ENCODE peak calls at places on chromosomes 5 and 9, in four cellular contexts. One of them, this sample, is unnamed.

GRCh38 chr5:16773990-16774389 is 157.2 kb upstream of the RETREG1 start:
- DNase-seq in right lobe of liver: no peak
- DNase-seq in H1: no peak
- DNase-seq in transverse colon: no peak
- DNase-seq in this sample: no peak

GRCh38 chr5:125233944-125234343 is 487.5 kb upstream of the ZNF608 start:
- DNase-seq in transverse colon: no peak
- DNase-seq in H1: no peak
- DNase-seq in right lobe of liver: no peak
- DNase-seq in this sample: no peak

GRCh38 chr9:97714435-97714834 is 17.3 kb upstream of the XPA start:
- DNase-seq in transverse colon: no peak
- DNase-seq in H1: no peak
- DNase-seq in right lobe of liver: no peak
- DNase-seq in this sample: no peak

GRCh38 chr5:133938039-133938821 is 30.2 kb downstream of the C5orf15 start:
- DNase-seq in H1: no peak
- DNase-seq in transverse colon: no peak
- DNase-seq in right lobe of liver: no peak
- DNase-seq in this sample: no peak

GRCh38 chr9:116978155-116978554 is 291.1 kb downstream of the TRIM32 start:
- DNase-seq in right lobe of liver: no peak
- DNase-seq in transverse colon: no peak
- DNase-seq in H1: no peak
- DNase-seq in this sample: no peak

GRCh38 chr5:60521379-60522298 is 178.3 kb downstream of the DEPDC1B start:
- DNase-seq in right lobe of liver: no peak
- DNase-seq in H1: no peak
- DNase-seq in transverse colon: no peak
- DNase-seq in this sample: no peak

GRCh38 chr5:140317859-140318258 is 15.0 kb upstream of the PFDN1 start:
- DNase-seq in H1: no peak
- DNase-seq in right lobe of liver: no peak
- DNase-seq in transverse colon: no peak
- DNase-seq in this sample: no peak

GRCh38 chr5:52999357-52999949 is 10.3 kb downstream of the ITGA2 start:
- DNase-seq in H1: no peak
- DNase-seq in transverse colon: no peak
- DNase-seq in right lobe of liver: no peak
- DNase-seq in this sample: no peak

GRCh38 chr9:81097167-81097566 is 592.2 kb downstream of the TLE1 start:
- DNase-seq in transverse colon: no peak
- DNase-seq in right lobe of liver: no peak
- DNase-seq in H1: no peak
- DNase-seq in this sample: no peak

GRCh38 chr9:134180786-134181647 is 16.7 kb upstream of the RNU6ATAC start:
- DNase-seq in H1: no peak
- DNase-seq in right lobe of liver: no peak
- DNase-seq in transverse colon: no peak
- DNase-seq in this sample: peak

GRCh38 chr5:127425868-127426267 is 91.6 kb upstream of the PRRC1 start:
- DNase-seq in right lobe of liver: no peak
- DNase-seq in transverse colon: no peak
- DNase-seq in H1: no peak
- DNase-seq in this sample: no peak

GRCh38 chr5:61732376-61732775 is 400.3 kb downstream of the ZSWIM6 start:
- DNase-seq in right lobe of liver: no peak
- DNase-seq in H1: no peak
- DNase-seq in transverse colon: no peak
- DNase-seq in this sample: no peak

GRCh38 chr5:125162714-125163113 is 416.3 kb upstream of the ZNF608 start:
- DNase-seq in transverse colon: no peak
- DNase-seq in H1: no peak
- DNase-seq in right lobe of liver: no peak
- DNase-seq in this sample: no peak

GRCh38 chr5:43085453-43085852 is 35.3 kb upstream of the ZNF131 start:
- DNase-seq in H1: no peak
- DNase-seq in right lobe of liver: no peak
- DNase-seq in transverse colon: no peak
- DNase-seq in this sample: no peak

GRCh38 chr9:2066312-2067273 is 51.4 kb downstream of the SMARCA2 start:
- DNase-seq in right lobe of liver: no peak
- DNase-seq in transverse colon: no peak
- DNase-seq in H1: no peak
- DNase-seq in this sample: no peak

GRCh38 chr5:67425514-67425913 is 228.9 kb upstream of the CD180 start:
- DNase-seq in H1: no peak
- DNase-seq in transverse colon: no peak
- DNase-seq in right lobe of liver: no peak
- DNase-seq in this sample: no peak

GRCh38 chr5:124956471-124957029 is 210.1 kb upstream of the ZNF608 start:
- DNase-seq in right lobe of liver: no peak
- DNase-seq in H1: no peak
- DNase-seq in transverse colon: no peak
- DNase-seq in this sample: no peak

GRCh38 chr9:135109650-135110049 is 22.2 kb downstream of the OLFM1 start:
- DNase-seq in H1: no peak
- DNase-seq in right lobe of liver: no peak
- DNase-seq in transverse colon: no peak
- DNase-seq in this sample: no peak

GRCh38 chr5:36272136-36272665 is 29.5 kb downstream of the RANBP3L start:
- DNase-seq in H1: no peak
- DNase-seq in transverse colon: no peak
- DNase-seq in right lobe of liver: no peak
- DNase-seq in this sample: no peak

GRCh38 chr9:29078063-29078660 is 1504.9 kb upstream of the C9orf72 start:
- DNase-seq in right lobe of liver: no peak
- DNase-seq in transverse colon: no peak
- DNase-seq in H1: no peak
- DNase-seq in this sample: no peak

GRCh38 chr5:53942724-53943123 is 367.6 kb downstream of the ARL15 start:
- DNase-seq in right lobe of liver: no peak
- DNase-seq in transverse colon: no peak
- DNase-seq in H1: no peak
- DNase-seq in this sample: no peak

GRCh38 chr5:167104351-167104750 is 1187.1 kb upstream of the WWC1 start:
- DNase-seq in H1: no peak
- DNase-seq in transverse colon: no peak
- DNase-seq in right lobe of liver: no peak
- DNase-seq in this sample: no peak

GRCh38 chr9:15304620-15305019 is 2.4 kb downstream of the TTC39B start:
- DNase-seq in transverse colon: no peak
- DNase-seq in right lobe of liver: no peak
- DNase-seq in H1: peak
- DNase-seq in this sample: no peak

GRCh38 chr9:15308511-15308910 is 1.5 kb upstream of the TTC39B start:
- DNase-seq in H1: peak
- DNase-seq in transverse colon: no peak
- DNase-seq in right lobe of liver: no peak
- DNase-seq in this sample: no peak

GRCh38 chr9:15306757-15307522 is at the start of gene TTC39B:
- DNase-seq in right lobe of liver: peak
- DNase-seq in transverse colon: peak
- DNase-seq in H1: peak
- DNase-seq in this sample: peak

GRCh38 chr9:15307523-15307841 is 466 bp upstream of the TTC39B start:
- DNase-seq in H1: no peak
- DNase-seq in transverse colon: no peak
- DNase-seq in right lobe of liver: no peak
- DNase-seq in this sample: no peak

DNA sequence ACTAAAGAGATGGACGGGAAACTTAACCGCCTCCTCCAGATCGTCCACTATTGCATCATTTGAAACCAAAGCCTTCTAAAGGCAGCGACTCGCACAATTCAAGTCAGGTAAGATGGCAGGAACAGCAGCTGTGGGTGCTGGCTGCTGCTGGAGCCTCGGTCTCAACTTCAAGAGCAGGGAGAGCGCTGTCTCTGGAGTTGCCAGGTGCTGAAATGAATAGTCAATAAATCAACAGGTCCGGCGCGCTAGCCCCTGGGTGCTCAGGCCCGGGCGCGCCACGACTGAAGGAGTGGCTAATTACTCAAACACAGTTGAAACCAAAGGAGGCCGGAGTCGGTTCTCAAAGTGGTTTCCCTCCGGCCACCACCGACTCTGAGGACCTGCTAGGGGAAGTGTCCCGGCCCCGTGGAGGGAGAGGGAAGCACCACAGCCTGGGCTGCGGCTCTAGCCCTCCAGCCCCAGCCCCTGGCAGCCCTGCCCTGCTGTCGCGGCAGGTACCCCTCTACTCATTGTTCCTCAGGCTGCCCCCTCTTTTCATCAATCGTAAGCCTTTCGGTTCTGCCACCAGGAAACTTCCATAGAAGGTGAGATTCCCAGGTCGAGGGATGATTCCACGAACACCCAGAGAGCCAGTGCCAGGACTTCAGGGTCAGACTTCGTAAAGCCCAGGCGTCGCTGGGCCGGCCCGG is 804 bp downstream of the TTC39B start:
- DNase-seq in right lobe of liver: peak
- DNase-seq in transverse colon: peak
- DNase-seq in H1: peak
- DNase-seq in this sample: peak
- TF ChIP-seq POLR2A in right lobe of liver: no peak
- TF ChIP-seq POLR2A in transverse colon: peak
- TF ChIP-seq POLR2A in H1: no peak
- TF ChIP-seq POLR2A in this sample: no peak

DNA sequence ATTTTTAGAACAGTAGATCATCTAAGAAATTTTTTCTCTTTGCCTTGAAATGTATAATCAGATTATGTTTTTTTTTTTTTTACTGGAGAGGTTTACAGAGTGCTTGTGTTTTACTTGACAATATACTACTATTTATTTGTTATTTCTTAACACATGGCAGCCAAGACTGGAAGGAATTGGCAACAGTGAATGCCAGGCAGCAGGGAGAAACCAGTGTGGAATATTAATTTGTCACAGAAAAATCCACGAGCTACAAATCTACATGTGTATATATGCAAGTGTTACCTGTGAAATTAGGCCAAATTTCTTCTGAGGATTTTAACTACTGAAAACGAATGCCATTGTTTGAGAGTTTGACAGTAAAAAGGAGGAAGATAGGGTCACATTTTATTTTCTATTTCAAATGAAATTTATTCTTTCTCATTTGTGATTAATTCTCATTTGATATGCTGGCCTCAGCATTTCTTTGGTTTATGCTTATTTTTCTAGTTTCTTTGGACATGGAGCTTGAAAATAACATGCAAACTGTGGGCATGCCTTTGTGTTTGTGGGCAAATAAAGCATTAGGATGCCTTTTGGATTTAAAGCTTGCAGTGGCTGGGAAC is 39.1 kb upstream of the ZFYVE16 start:
- DNase-seq in right lobe of liver: no peak
- DNase-seq in H1: no peak
- DNase-seq in transverse colon: no peak
- DNase-seq in this sample: no peak
- H3K4me3 ChIP-seq in right lobe of liver: no peak
- H3K4me3 ChIP-seq in H1: no peak
- H3K4me3 ChIP-seq in transverse colon: no peak
- H3K4me3 ChIP-seq in this sample: no peak

GRCh38 chr9:137866226-137867141 is 11.1 kb upstream of the CACNA1B start:
- DNase-seq in right lobe of liver: no peak
- DNase-seq in H1: no peak
- DNase-seq in transverse colon: no peak
- DNase-seq in this sample: no peak

GRCh38 chr9:137873408-137873807 is 4.2 kb upstream of the CACNA1B start:
- DNase-seq in right lobe of liver: no peak
- DNase-seq in transverse colon: no peak
- DNase-seq in H1: no peak
- DNase-seq in this sample: no peak

GRCh38 chr9:137872296-137872695 is 5.3 kb upstream of the CACNA1B start:
- DNase-seq in transverse colon: no peak
- DNase-seq in H1: no peak
- DNase-seq in right lobe of liver: no peak
- DNase-seq in this sample: no peak

GRCh38 chr9:137873858-137874363 is 3.7 kb upstream of the CACNA1B start:
- DNase-seq in H1: no peak
- DNase-seq in transverse colon: no peak
- DNase-seq in right lobe of liver: no peak
- DNase-seq in this sample: no peak

DNA sequence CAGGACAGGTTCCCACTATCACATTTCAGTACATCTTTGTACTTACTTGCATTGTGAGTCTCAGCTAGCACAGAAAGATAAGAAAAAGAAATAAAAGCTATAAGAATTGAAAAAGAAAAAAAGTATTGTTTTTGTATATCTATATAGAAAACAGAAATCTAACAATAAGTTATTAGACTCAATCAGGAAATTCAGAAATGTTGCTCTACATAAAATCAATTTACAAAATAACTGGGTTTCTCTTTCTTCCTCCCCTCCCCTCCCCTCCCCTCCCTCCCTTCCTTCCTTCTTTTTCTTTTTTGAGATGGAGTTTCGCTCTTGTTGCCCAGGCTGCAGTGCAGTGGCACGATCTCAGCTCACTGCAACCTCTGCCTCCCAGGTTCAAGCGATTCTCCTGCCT is 7.2 kb upstream of the CACNA1B start:
- DNase-seq in transverse colon: no peak
- DNase-seq in H1: no peak
- DNase-seq in right lobe of liver: no peak
- DNase-seq in this sample: no peak
- TF ChIP-seq POLR2A in transverse colon: no peak
- TF ChIP-seq POLR2A in H1: no peak
- TF ChIP-seq POLR2A in right lobe of liver: no peak
- TF ChIP-seq POLR2A in this sample: no peak

GRCh38 chr5:1666812-1667588 is 132.6 kb downstream of the MRPL36 start:
- DNase-seq in H1: peak
- DNase-seq in right lobe of liver: no peak
- DNase-seq in transverse colon: peak
- DNase-seq in this sample: no peak

GRCh38 chr5:1669276-1670155 is 130.1 kb downstream of the MRPL36 start:
- DNase-seq in right lobe of liver: no peak
- DNase-seq in H1: no peak
- DNase-seq in transverse colon: no peak
- DNase-seq in this sample: no peak

GRCh38 chr5:1667648-1668140 is 131.9 kb downstream of the MRPL36 start:
- DNase-seq in H1: no peak
- DNase-seq in right lobe of liver: no peak
- DNase-seq in transverse colon: no peak
- DNase-seq in this sample: no peak

GRCh38 chr5:1666221-1666620 is 133.4 kb downstream of the MRPL36 start:
- DNase-seq in right lobe of liver: no peak
- DNase-seq in transverse colon: no peak
- DNase-seq in H1: no peak
- DNase-seq in this sample: no peak

DNA sequence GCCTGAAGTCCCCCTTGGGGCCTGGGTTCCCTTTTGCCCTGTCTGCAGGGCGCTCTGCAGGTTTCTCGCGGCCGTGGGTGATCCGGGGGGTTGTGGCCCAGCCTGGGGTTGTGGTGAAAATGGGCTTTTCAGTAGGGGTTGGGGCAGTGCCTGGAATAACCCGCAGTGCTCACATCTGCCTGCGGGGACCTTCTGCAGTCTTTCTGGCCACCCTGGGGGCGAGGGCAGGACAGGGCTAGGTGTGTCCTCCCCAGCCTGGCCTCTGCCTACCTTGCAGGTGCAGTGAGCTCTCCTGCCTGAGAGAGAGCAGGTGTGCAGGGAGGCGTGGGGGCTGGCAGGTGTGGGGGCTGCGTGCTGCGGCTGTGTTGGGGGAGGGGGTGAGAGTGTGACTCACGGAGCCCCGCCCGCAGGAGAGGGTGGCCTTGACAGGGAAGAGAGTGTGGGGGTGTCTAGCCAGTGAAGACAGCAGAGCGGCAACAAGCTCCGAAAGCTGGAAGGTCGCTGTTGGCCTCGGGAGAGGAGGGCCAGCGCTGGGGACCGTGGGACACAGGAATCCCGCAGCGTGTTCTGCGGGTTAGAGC is 131.4 kb downstream of the MRPL36 start:
- DNase-seq in transverse colon: no peak
- DNase-seq in right lobe of liver: no peak
- DNase-seq in H1: no peak
- DNase-seq in this sample: no peak
- H3K4me3 ChIP-seq in transverse colon: no peak
- H3K4me3 ChIP-seq in right lobe of liver: no peak
- H3K4me3 ChIP-seq in H1: peak
- H3K4me3 ChIP-seq in this sample: no peak

This sample was measured in suprapubic skin.